ENCODE peak calls at places on chromosomes 2 and 18, in seven cellular contexts. One of them, this sample, is unnamed.

GRCh38 chr2:26535663-26536275 is 57.8 kb upstream of the OTOF start:
- DNase-seq in epithelial cell of esophagus: no peak
- DNase-seq in ovary: no peak
- DNase-seq in HFF-Myc: no peak
- DNase-seq in activated B cell treated with CpG ODN at 0.5 μM for 24 hours: no peak
- DNase-seq in GM10248: no peak
- DNase-seq in HepG2: no peak
- DNase-seq in this sample: no peak

GRCh38 chr2:158060862-158061435 is 40.7 kb upstream of the UPP2 start:
- DNase-seq in HFF-Myc: peak
- DNase-seq in HepG2: no peak
- DNase-seq in activated B cell treated with CpG ODN at 0.5 μM for 24 hours: no peak
- DNase-seq in ovary: no peak
- DNase-seq in epithelial cell of esophagus: peak
- DNase-seq in GM10248: no peak
- DNase-seq in this sample: no peak

GRCh38 chr2:201244829-201245228 is 15.5 kb upstream of the CASP8 start:
- DNase-seq in HFF-Myc: no peak
- DNase-seq in HepG2: no peak
- DNase-seq in epithelial cell of esophagus: no peak
- DNase-seq in ovary: no peak
- DNase-seq in GM10248: no peak
- DNase-seq in activated B cell treated with CpG ODN at 0.5 μM for 24 hours: no peak
- DNase-seq in this sample: no peak

GRCh38 chr18:57743008-57743407 is 60.1 kb downstream of the ATP8B1 start:
- DNase-seq in ovary: no peak
- DNase-seq in HFF-Myc: no peak
- DNase-seq in epithelial cell of esophagus: peak
- DNase-seq in HepG2: no peak
- DNase-seq in GM10248: no peak
- DNase-seq in activated B cell treated with CpG ODN at 0.5 μM for 24 hours: no peak
- DNase-seq in this sample: no peak

GRCh38 chr2:2743164-2743571 is 412.1 kb upstream of the MYT1L start:
- DNase-seq in ovary: peak
- DNase-seq in activated B cell treated with CpG ODN at 0.5 μM for 24 hours: no peak
- DNase-seq in HepG2: no peak
- DNase-seq in epithelial cell of esophagus: peak
- DNase-seq in HFF-Myc: no peak
- DNase-seq in GM10248: no peak
- DNase-seq in this sample: no peak

GRCh38 chr2:55112229-55113016 is 62.2 kb upstream of the RTN4 start:
- DNase-seq in epithelial cell of esophagus: no peak
- DNase-seq in activated B cell treated with CpG ODN at 0.5 μM for 24 hours: no peak
- DNase-seq in ovary: peak
- DNase-seq in HFF-Myc: no peak
- DNase-seq in GM10248: no peak
- DNase-seq in HepG2: peak
- DNase-seq in this sample: no peak

GRCh38 chr2:118855451-118856279 is 8.2 kb upstream of the EN1 start:
- DNase-seq in activated B cell treated with CpG ODN at 0.5 μM for 24 hours: peak
- DNase-seq in HepG2: peak
- DNase-seq in ovary: peak
- DNase-seq in epithelial cell of esophagus: peak
- DNase-seq in HFF-Myc: peak
- DNase-seq in GM10248: peak
- DNase-seq in this sample: peak

GRCh38 chr18:79524181-79525078 is 128.7 kb downstream of the NFATC1 start:
- DNase-seq in HepG2: no peak
- DNase-seq in activated B cell treated with CpG ODN at 0.5 μM for 24 hours: peak
- DNase-seq in epithelial cell of esophagus: no peak
- DNase-seq in HFF-Myc: no peak
- DNase-seq in ovary: peak
- DNase-seq in GM10248: peak
- DNase-seq in this sample: no peak

GRCh38 chr2:168997794-168998193 is 33.3 kb downstream of the ABCB11 start:
- DNase-seq in activated B cell treated with CpG ODN at 0.5 μM for 24 hours: no peak
- DNase-seq in GM10248: no peak
- DNase-seq in HepG2: no peak
- DNase-seq in HFF-Myc: no peak
- DNase-seq in ovary: no peak
- DNase-seq in epithelial cell of esophagus: no peak
- DNase-seq in this sample: no peak

GRCh38 chr2:73142937-73143336 is 30.2 kb upstream of the RAB11FIP5 start:
- DNase-seq in HFF-Myc: no peak
- DNase-seq in HepG2: no peak
- DNase-seq in GM10248: no peak
- DNase-seq in ovary: no peak
- DNase-seq in activated B cell treated with CpG ODN at 0.5 μM for 24 hours: no peak
- DNase-seq in epithelial cell of esophagus: no peak
- DNase-seq in this sample: no peak

GRCh38 chr18:57887984-57888383 is 84.9 kb upstream of the ATP8B1 start:
- DNase-seq in epithelial cell of esophagus: no peak
- DNase-seq in HFF-Myc: no peak
- DNase-seq in activated B cell treated with CpG ODN at 0.5 μM for 24 hours: no peak
- DNase-seq in GM10248: no peak
- DNase-seq in HepG2: no peak
- DNase-seq in ovary: no peak
- DNase-seq in this sample: no peak

GRCh38 chr2:73373335-73373734 is 12.3 kb upstream of the ALMS1 start:
- DNase-seq in epithelial cell of esophagus: no peak
- DNase-seq in HFF-Myc: no peak
- DNase-seq in ovary: no peak
- DNase-seq in HepG2: no peak
- DNase-seq in GM10248: no peak
- DNase-seq in activated B cell treated with CpG ODN at 0.5 μM for 24 hours: no peak
- DNase-seq in this sample: no peak

GRCh38 chr2:27442282-27442980 is at the start of gene KRTCAP3:
- DNase-seq in HFF-Myc: no peak
- DNase-seq in HepG2: no peak
- DNase-seq in GM10248: peak
- DNase-seq in activated B cell treated with CpG ODN at 0.5 μM for 24 hours: peak
- DNase-seq in ovary: peak
- DNase-seq in epithelial cell of esophagus: peak
- DNase-seq in this sample: no peak

GRCh38 chr18:57437782-57438668 is 2.9 kb downstream of the ONECUT2 start:
- DNase-seq in ovary: no peak
- DNase-seq in epithelial cell of esophagus: peak
- DNase-seq in GM10248: peak
- DNase-seq in HepG2: peak
- DNase-seq in activated B cell treated with CpG ODN at 0.5 μM for 24 hours: peak
- DNase-seq in HFF-Myc: peak
- DNase-seq in this sample: peak

GRCh38 chr2:239149501-239149900 is 251.3 kb downstream of the HDAC4 start:
- DNase-seq in GM10248: no peak
- DNase-seq in activated B cell treated with CpG ODN at 0.5 μM for 24 hours: peak
- DNase-seq in HFF-Myc: no peak
- DNase-seq in ovary: no peak
- DNase-seq in HepG2: no peak
- DNase-seq in epithelial cell of esophagus: no peak
- DNase-seq in this sample: no peak

GRCh38 chr2:240460781-240461431 is 25.4 kb downstream of the GPC1 start:
- DNase-seq in ovary: peak
- DNase-seq in HFF-Myc: no peak
- DNase-seq in HepG2: no peak
- DNase-seq in epithelial cell of esophagus: no peak
- DNase-seq in GM10248: no peak
- DNase-seq in activated B cell treated with CpG ODN at 0.5 μM for 24 hours: no peak
- DNase-seq in this sample: no peak

GRCh38 chr2:60446413-60447358 is 106.8 kb downstream of the BCL11A start:
- DNase-seq in HepG2: no peak
- DNase-seq in ovary: no peak
- DNase-seq in activated B cell treated with CpG ODN at 0.5 μM for 24 hours: no peak
- DNase-seq in epithelial cell of esophagus: peak
- DNase-seq in GM10248: peak
- DNase-seq in HFF-Myc: no peak
- DNase-seq in this sample: no peak

DNA sequence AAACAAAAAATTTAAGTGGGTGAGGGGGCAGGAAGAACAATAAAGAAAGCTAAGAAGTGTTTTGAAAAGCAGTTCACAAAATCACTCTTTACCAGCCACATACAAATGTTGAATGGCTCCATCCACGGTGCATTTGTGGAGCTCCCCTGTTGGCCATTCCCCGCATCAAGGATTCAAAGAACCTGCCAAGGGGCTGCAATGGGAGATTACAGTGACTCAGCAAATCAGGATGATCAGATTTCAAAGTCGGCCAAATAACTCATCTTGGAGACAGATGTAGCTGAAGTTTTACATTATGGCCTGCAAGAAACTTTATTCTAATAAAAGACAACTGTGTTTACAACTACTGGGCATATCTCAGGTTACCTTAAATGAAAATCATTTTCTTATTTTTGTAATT is 26.9 kb downstream of the COL4A3 start:
- DNase-seq in epithelial cell of esophagus: no peak
- DNase-seq in ovary: no peak
- DNase-seq in activated B cell treated with CpG ODN at 0.5 μM for 24 hours: no peak
- DNase-seq in HFF-Myc: peak
- DNase-seq in HepG2: peak
- DNase-seq in GM10248: no peak
- DNase-seq in this sample: no peak
- TF ChIP-seq CTCF in epithelial cell of esophagus: no peak
- TF ChIP-seq CTCF in ovary: no peak
- TF ChIP-seq CTCF in activated B cell treated with CpG ODN at 0.5 μM for 24 hours: no peak
- TF ChIP-seq CTCF in HFF-Myc: peak
- TF ChIP-seq CTCF in HepG2: no peak
- TF ChIP-seq CTCF in GM10248: no peak
- TF ChIP-seq CTCF in this sample: no peak

GRCh38 chr18:39485696-39486095 is 1920.1 kb upstream of the CELF4 start:
- DNase-seq in GM10248: no peak
- DNase-seq in epithelial cell of esophagus: no peak
- DNase-seq in HFF-Myc: no peak
- DNase-seq in activated B cell treated with CpG ODN at 0.5 μM for 24 hours: no peak
- DNase-seq in HepG2: no peak
- DNase-seq in ovary: no peak
- DNase-seq in this sample: no peak

GRCh38 chr18:39481281-39481680 is 1915.7 kb upstream of the CELF4 start:
- DNase-seq in HFF-Myc: no peak
- DNase-seq in ovary: no peak
- DNase-seq in activated B cell treated with CpG ODN at 0.5 μM for 24 hours: no peak
- DNase-seq in HepG2: no peak
- DNase-seq in GM10248: no peak
- DNase-seq in epithelial cell of esophagus: no peak
- DNase-seq in this sample: no peak

GRCh38 chr18:39489426-39489825 is 1923.8 kb upstream of the CELF4 start:
- DNase-seq in activated B cell treated with CpG ODN at 0.5 μM for 24 hours: no peak
- DNase-seq in HFF-Myc: no peak
- DNase-seq in GM10248: no peak
- DNase-seq in ovary: no peak
- DNase-seq in epithelial cell of esophagus: no peak
- DNase-seq in HepG2: no peak
- DNase-seq in this sample: no peak

GRCh38 chr18:39487932-39488331 is 1922.3 kb upstream of the CELF4 start:
- DNase-seq in HepG2: no peak
- DNase-seq in ovary: no peak
- DNase-seq in GM10248: no peak
- DNase-seq in HFF-Myc: no peak
- DNase-seq in activated B cell treated with CpG ODN at 0.5 μM for 24 hours: no peak
- DNase-seq in epithelial cell of esophagus: no peak
- DNase-seq in this sample: no peak

DNA sequence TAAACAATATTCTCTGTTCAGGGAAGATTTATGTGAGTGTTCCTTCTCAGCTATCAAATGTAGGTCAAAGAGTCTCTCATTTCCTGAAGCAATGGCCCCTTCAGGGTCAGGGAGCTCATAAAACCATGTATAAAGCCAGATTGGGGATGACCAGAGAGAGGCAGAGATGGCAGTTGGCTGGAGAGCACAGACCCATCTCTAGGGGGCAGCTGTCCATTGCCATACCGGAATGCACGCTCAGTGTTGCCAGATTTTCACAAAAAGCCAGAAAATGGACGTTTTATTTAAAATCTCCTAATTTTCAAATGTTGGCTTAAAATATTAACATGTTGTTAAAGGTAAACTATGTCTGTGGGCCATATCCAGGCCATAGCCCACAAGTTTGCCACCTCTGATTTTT is 1920.7 kb upstream of the CELF4 start:
- DNase-seq in HepG2: no peak
- DNase-seq in epithelial cell of esophagus: no peak
- DNase-seq in GM10248: no peak
- DNase-seq in ovary: no peak
- DNase-seq in activated B cell treated with CpG ODN at 0.5 μM for 24 hours: no peak
- DNase-seq in HFF-Myc: no peak
- DNase-seq in this sample: no peak
- TF ChIP-seq CTCF in HepG2: no peak
- TF ChIP-seq CTCF in epithelial cell of esophagus: no peak
- TF ChIP-seq CTCF in GM10248: no peak
- TF ChIP-seq CTCF in ovary: no peak
- TF ChIP-seq CTCF in activated B cell treated with CpG ODN at 0.5 μM for 24 hours: no peak
- TF ChIP-seq CTCF in HFF-Myc: no peak
- TF ChIP-seq CTCF in this sample: no peak

DNA sequence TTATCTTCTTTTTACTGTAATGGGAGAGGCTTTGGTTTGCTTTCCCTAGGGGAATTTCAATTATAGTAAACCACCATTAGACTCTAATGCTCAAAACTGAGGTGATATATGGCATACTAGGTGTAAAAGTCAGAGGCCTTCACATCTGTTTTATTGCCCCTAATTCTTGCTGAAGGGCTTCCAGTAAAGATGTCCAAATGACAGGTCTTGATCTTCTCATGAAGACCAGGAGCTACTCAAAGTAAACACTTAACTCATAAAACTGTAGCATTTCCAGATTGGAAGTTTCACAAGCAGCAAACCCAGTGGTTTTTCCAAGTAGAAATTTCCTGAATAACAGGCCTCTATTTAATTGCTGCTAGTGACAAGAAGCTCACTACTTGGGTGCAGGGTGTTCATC is 286.8 kb downstream of the RBM43 start:
- DNase-seq in activated B cell treated with CpG ODN at 0.5 μM for 24 hours: no peak
- DNase-seq in GM10248: no peak
- DNase-seq in HFF-Myc: no peak
- DNase-seq in epithelial cell of esophagus: no peak
- DNase-seq in ovary: no peak
- DNase-seq in HepG2: no peak
- DNase-seq in this sample: no peak
- TF ChIP-seq CTCF in activated B cell treated with CpG ODN at 0.5 μM for 24 hours: no peak
- TF ChIP-seq CTCF in GM10248: no peak
- TF ChIP-seq CTCF in HFF-Myc: no peak
- TF ChIP-seq CTCF in epithelial cell of esophagus: no peak
- TF ChIP-seq CTCF in ovary: no peak
- TF ChIP-seq CTCF in HepG2: no peak
- TF ChIP-seq CTCF in this sample: no peak

DNA sequence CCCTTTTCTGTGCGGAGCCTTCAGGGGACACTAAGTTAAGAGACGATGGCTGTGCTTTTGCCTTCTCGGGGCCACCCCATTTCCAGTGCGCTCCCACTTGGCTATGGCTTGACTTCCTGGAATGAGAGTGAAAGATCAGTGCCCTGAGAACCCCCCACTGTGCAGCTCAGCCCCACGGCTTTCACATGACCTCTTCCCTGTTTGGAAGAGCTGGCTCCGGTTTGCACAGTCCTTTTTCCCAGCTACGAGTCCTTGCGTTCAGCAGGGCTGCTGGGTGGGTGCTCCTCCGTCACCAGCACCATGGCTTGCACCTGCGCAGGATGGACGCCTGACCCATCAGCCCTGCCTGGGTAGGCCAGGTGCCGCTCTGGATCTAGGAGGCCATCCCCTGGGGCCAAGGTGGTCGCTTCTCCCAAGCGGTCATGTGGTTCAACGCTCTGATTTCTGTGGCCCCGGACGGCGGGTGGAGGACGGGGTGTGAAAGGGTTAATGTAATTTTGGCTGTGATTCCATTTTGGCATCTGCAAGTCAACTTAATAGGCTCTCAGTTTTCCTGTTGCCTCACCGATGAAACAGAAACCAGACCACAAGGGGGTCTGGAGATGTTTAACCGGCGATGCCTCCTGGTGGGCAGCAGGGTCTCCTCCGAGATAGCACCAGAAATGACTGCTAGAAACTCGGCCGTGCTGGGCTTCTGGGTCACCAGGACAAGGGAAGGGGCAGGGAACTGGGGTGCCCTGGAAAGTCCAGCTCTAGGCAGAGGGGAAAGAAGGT is 113.1 kb upstream of the HAAO start:
- DNase-seq in activated B cell treated with CpG ODN at 0.5 μM for 24 hours: no peak
- DNase-seq in HFF-Myc: no peak
- DNase-seq in ovary: peak
- DNase-seq in HepG2: peak
- DNase-seq in GM10248: no peak
- DNase-seq in epithelial cell of esophagus: no peak
- DNase-seq in this sample: no peak
- TF ChIP-seq CTCF in activated B cell treated with CpG ODN at 0.5 μM for 24 hours: no peak
- TF ChIP-seq CTCF in HFF-Myc: peak
- TF ChIP-seq CTCF in ovary: peak
- TF ChIP-seq CTCF in HepG2: peak
- TF ChIP-seq CTCF in GM10248: no peak
- TF ChIP-seq CTCF in epithelial cell of esophagus: no peak
- TF ChIP-seq CTCF in this sample: peak